ENCODE peak calls at places on chromosomes 4 and X, in eight cellular contexts. One of them, this sample, is unnamed.

GRCh38 chrX:150429577-150429976 is 66.5 kb downstream of the MAMLD1 start:
- DNase-seq in hepatocyte: no peak
- DNase-seq in cardiac fibroblast: peak
- DNase-seq in C1 segment of cervical spinal cord: no peak
- DNase-seq in activated T-helper 2 cell treated with anti-CD3 and anti-CD28 coated beads, Interferon-gamma antibody, Interleukin-2, Interleukin-4, amounts not matched to agents 10 μg/mL and 5 μg/mL and 100 μg/mL, durations not matched to agents 14 hours and 24 hours and 36 hours: no peak
- DNase-seq in AG10803: peak
- DNase-seq in kidney: no peak
- DNase-seq in stimulated activated CD4-positive, alpha-beta T cell treated with anti-CD3 and anti-CD28 coated beads, Interleukin-2, amount 100 ng/mL, for 48 hours: no peak
- DNase-seq in this sample: no peak

GRCh38 chr4:128284317-128284716 is 3.3 kb downstream of the PGRMC2 start:
- DNase-seq in hepatocyte: no peak
- DNase-seq in cardiac fibroblast: no peak
- DNase-seq in C1 segment of cervical spinal cord: no peak
- DNase-seq in activated T-helper 2 cell treated with anti-CD3 and anti-CD28 coated beads, Interferon-gamma antibody, Interleukin-2, Interleukin-4, amounts not matched to agents 10 μg/mL and 5 μg/mL and 100 μg/mL, durations not matched to agents 14 hours and 24 hours and 36 hours: no peak
- DNase-seq in AG10803: no peak
- DNase-seq in kidney: no peak
- DNase-seq in stimulated activated CD4-positive, alpha-beta T cell treated with anti-CD3 and anti-CD28 coated beads, Interleukin-2, amount 100 ng/mL, for 48 hours: no peak
- DNase-seq in this sample: no peak

GRCh38 chr4:6221851-6222760 is 21.8 kb upstream of the JAKMIP1 start:
- DNase-seq in hepatocyte: peak
- DNase-seq in cardiac fibroblast: peak
- DNase-seq in C1 segment of cervical spinal cord: peak
- DNase-seq in activated T-helper 2 cell treated with anti-CD3 and anti-CD28 coated beads, Interferon-gamma antibody, Interleukin-2, Interleukin-4, amounts not matched to agents 10 μg/mL and 5 μg/mL and 100 μg/mL, durations not matched to agents 14 hours and 24 hours and 36 hours: no peak
- DNase-seq in AG10803: no peak
- DNase-seq in kidney: peak
- DNase-seq in stimulated activated CD4-positive, alpha-beta T cell treated with anti-CD3 and anti-CD28 coated beads, Interleukin-2, amount 100 ng/mL, for 48 hours: no peak
- DNase-seq in this sample: peak

GRCh38 chrX:51860679-51861078 is 32.7 kb upstream of the MAGED1 start:
- DNase-seq in hepatocyte: peak
- DNase-seq in cardiac fibroblast: peak
- DNase-seq in C1 segment of cervical spinal cord: no peak
- DNase-seq in activated T-helper 2 cell treated with anti-CD3 and anti-CD28 coated beads, Interferon-gamma antibody, Interleukin-2, Interleukin-4, amounts not matched to agents 10 μg/mL and 5 μg/mL and 100 μg/mL, durations not matched to agents 14 hours and 24 hours and 36 hours: no peak
- DNase-seq in AG10803: peak
- DNase-seq in kidney: no peak
- DNase-seq in stimulated activated CD4-positive, alpha-beta T cell treated with anti-CD3 and anti-CD28 coated beads, Interleukin-2, amount 100 ng/mL, for 48 hours: no peak
- DNase-seq in this sample: no peak

GRCh38 chr4:156825074-156825473 is 146.5 kb downstream of the PDGFC start:
- DNase-seq in hepatocyte: no peak
- DNase-seq in cardiac fibroblast: no peak
- DNase-seq in C1 segment of cervical spinal cord: no peak
- DNase-seq in activated T-helper 2 cell treated with anti-CD3 and anti-CD28 coated beads, Interferon-gamma antibody, Interleukin-2, Interleukin-4, amounts not matched to agents 10 μg/mL and 5 μg/mL and 100 μg/mL, durations not matched to agents 14 hours and 24 hours and 36 hours: no peak
- DNase-seq in AG10803: no peak
- DNase-seq in kidney: no peak
- DNase-seq in stimulated activated CD4-positive, alpha-beta T cell treated with anti-CD3 and anti-CD28 coated beads, Interleukin-2, amount 100 ng/mL, for 48 hours: no peak
- DNase-seq in this sample: no peak

GRCh38 chr4:72112514-72113156 is 80.8 kb downstream of the NPFFR2 start:
- DNase-seq in hepatocyte: peak
- DNase-seq in cardiac fibroblast: peak
- DNase-seq in C1 segment of cervical spinal cord: no peak
- DNase-seq in activated T-helper 2 cell treated with anti-CD3 and anti-CD28 coated beads, Interferon-gamma antibody, Interleukin-2, Interleukin-4, amounts not matched to agents 10 μg/mL and 5 μg/mL and 100 μg/mL, durations not matched to agents 14 hours and 24 hours and 36 hours: no peak
- DNase-seq in AG10803: peak
- DNase-seq in kidney: no peak
- DNase-seq in stimulated activated CD4-positive, alpha-beta T cell treated with anti-CD3 and anti-CD28 coated beads, Interleukin-2, amount 100 ng/mL, for 48 hours: no peak
- DNase-seq in this sample: no peak

GRCh38 chr4:81724925-81725329 is 253.2 kb upstream of the RASGEF1B start:
- DNase-seq in hepatocyte: peak
- DNase-seq in cardiac fibroblast: no peak
- DNase-seq in C1 segment of cervical spinal cord: no peak
- DNase-seq in activated T-helper 2 cell treated with anti-CD3 and anti-CD28 coated beads, Interferon-gamma antibody, Interleukin-2, Interleukin-4, amounts not matched to agents 10 μg/mL and 5 μg/mL and 100 μg/mL, durations not matched to agents 14 hours and 24 hours and 36 hours: peak
- DNase-seq in AG10803: no peak
- DNase-seq in kidney: peak
- DNase-seq in stimulated activated CD4-positive, alpha-beta T cell treated with anti-CD3 and anti-CD28 coated beads, Interleukin-2, amount 100 ng/mL, for 48 hours: peak
- DNase-seq in this sample: peak

GRCh38 chr4:176875026-176875425 is 82.3 kb upstream of the VEGFC start:
- DNase-seq in hepatocyte: no peak
- DNase-seq in cardiac fibroblast: no peak
- DNase-seq in C1 segment of cervical spinal cord: no peak
- DNase-seq in activated T-helper 2 cell treated with anti-CD3 and anti-CD28 coated beads, Interferon-gamma antibody, Interleukin-2, Interleukin-4, amounts not matched to agents 10 μg/mL and 5 μg/mL and 100 μg/mL, durations not matched to agents 14 hours and 24 hours and 36 hours: no peak
- DNase-seq in AG10803: peak
- DNase-seq in kidney: no peak
- DNase-seq in stimulated activated CD4-positive, alpha-beta T cell treated with anti-CD3 and anti-CD28 coated beads, Interleukin-2, amount 100 ng/mL, for 48 hours: no peak
- DNase-seq in this sample: no peak

GRCh38 chr4:8135666-8136065 is 22.9 kb downstream of the ABLIM2 start:
- DNase-seq in hepatocyte: no peak
- DNase-seq in cardiac fibroblast: no peak
- DNase-seq in C1 segment of cervical spinal cord: no peak
- DNase-seq in activated T-helper 2 cell treated with anti-CD3 and anti-CD28 coated beads, Interferon-gamma antibody, Interleukin-2, Interleukin-4, amounts not matched to agents 10 μg/mL and 5 μg/mL and 100 μg/mL, durations not matched to agents 14 hours and 24 hours and 36 hours: no peak
- DNase-seq in AG10803: no peak
- DNase-seq in kidney: no peak
- DNase-seq in stimulated activated CD4-positive, alpha-beta T cell treated with anti-CD3 and anti-CD28 coated beads, Interleukin-2, amount 100 ng/mL, for 48 hours: no peak
- DNase-seq in this sample: no peak

GRCh38 chr4:94412019-94413017 is 39.4 kb upstream of the PDLIM5 start:
- DNase-seq in hepatocyte: peak
- DNase-seq in cardiac fibroblast: peak
- DNase-seq in C1 segment of cervical spinal cord: no peak
- DNase-seq in activated T-helper 2 cell treated with anti-CD3 and anti-CD28 coated beads, Interferon-gamma antibody, Interleukin-2, Interleukin-4, amounts not matched to agents 10 μg/mL and 5 μg/mL and 100 μg/mL, durations not matched to agents 14 hours and 24 hours and 36 hours: no peak
- DNase-seq in AG10803: peak
- DNase-seq in kidney: no peak
- DNase-seq in stimulated activated CD4-positive, alpha-beta T cell treated with anti-CD3 and anti-CD28 coated beads, Interleukin-2, amount 100 ng/mL, for 48 hours: no peak
- DNase-seq in this sample: no peak

GRCh38 chr4:183300070-183300469 is 20.0 kb downstream of the CLDN22 start:
- DNase-seq in hepatocyte: peak
- DNase-seq in cardiac fibroblast: peak
- DNase-seq in C1 segment of cervical spinal cord: no peak
- DNase-seq in activated T-helper 2 cell treated with anti-CD3 and anti-CD28 coated beads, Interferon-gamma antibody, Interleukin-2, Interleukin-4, amounts not matched to agents 10 μg/mL and 5 μg/mL and 100 μg/mL, durations not matched to agents 14 hours and 24 hours and 36 hours: no peak
- DNase-seq in AG10803: no peak
- DNase-seq in kidney: no peak
- DNase-seq in stimulated activated CD4-positive, alpha-beta T cell treated with anti-CD3 and anti-CD28 coated beads, Interleukin-2, amount 100 ng/mL, for 48 hours: no peak
- DNase-seq in this sample: no peak

GRCh38 chr4:78379991-78380739 is 171.4 kb upstream of the ANXA3 start:
- DNase-seq in hepatocyte: peak
- DNase-seq in cardiac fibroblast: no peak
- DNase-seq in C1 segment of cervical spinal cord: no peak
- DNase-seq in activated T-helper 2 cell treated with anti-CD3 and anti-CD28 coated beads, Interferon-gamma antibody, Interleukin-2, Interleukin-4, amounts not matched to agents 10 μg/mL and 5 μg/mL and 100 μg/mL, durations not matched to agents 14 hours and 24 hours and 36 hours: no peak
- DNase-seq in AG10803: peak
- DNase-seq in kidney: no peak
- DNase-seq in stimulated activated CD4-positive, alpha-beta T cell treated with anti-CD3 and anti-CD28 coated beads, Interleukin-2, amount 100 ng/mL, for 48 hours: no peak
- DNase-seq in this sample: no peak

GRCh38 chr4:179624768-179625181 is 2182.5 kb upstream of the AGA start:
- DNase-seq in hepatocyte: peak
- DNase-seq in cardiac fibroblast: peak
- DNase-seq in C1 segment of cervical spinal cord: no peak
- DNase-seq in activated T-helper 2 cell treated with anti-CD3 and anti-CD28 coated beads, Interferon-gamma antibody, Interleukin-2, Interleukin-4, amounts not matched to agents 10 μg/mL and 5 μg/mL and 100 μg/mL, durations not matched to agents 14 hours and 24 hours and 36 hours: no peak
- DNase-seq in AG10803: peak
- DNase-seq in kidney: no peak
- DNase-seq in stimulated activated CD4-positive, alpha-beta T cell treated with anti-CD3 and anti-CD28 coated beads, Interleukin-2, amount 100 ng/mL, for 48 hours: no peak
- DNase-seq in this sample: no peak

GRCh38 chrX:155027509-155028066 is 944 bp downstream of the FUNDC2 start:
- DNase-seq in hepatocyte: peak
- DNase-seq in cardiac fibroblast: peak
- DNase-seq in C1 segment of cervical spinal cord: peak
- DNase-seq in activated T-helper 2 cell treated with anti-CD3 and anti-CD28 coated beads, Interferon-gamma antibody, Interleukin-2, Interleukin-4, amounts not matched to agents 10 μg/mL and 5 μg/mL and 100 μg/mL, durations not matched to agents 14 hours and 24 hours and 36 hours: no peak
- DNase-seq in AG10803: peak
- DNase-seq in kidney: no peak
- DNase-seq in stimulated activated CD4-positive, alpha-beta T cell treated with anti-CD3 and anti-CD28 coated beads, Interleukin-2, amount 100 ng/mL, for 48 hours: no peak
- DNase-seq in this sample: no peak

GRCh38 chr4:175090116-175090515 is 172.0 kb downstream of the ADAM29 start:
- DNase-seq in hepatocyte: no peak
- DNase-seq in cardiac fibroblast: no peak
- DNase-seq in C1 segment of cervical spinal cord: no peak
- DNase-seq in activated T-helper 2 cell treated with anti-CD3 and anti-CD28 coated beads, Interferon-gamma antibody, Interleukin-2, Interleukin-4, amounts not matched to agents 10 μg/mL and 5 μg/mL and 100 μg/mL, durations not matched to agents 14 hours and 24 hours and 36 hours: no peak
- DNase-seq in AG10803: no peak
- DNase-seq in kidney: no peak
- DNase-seq in stimulated activated CD4-positive, alpha-beta T cell treated with anti-CD3 and anti-CD28 coated beads, Interleukin-2, amount 100 ng/mL, for 48 hours: no peak
- DNase-seq in this sample: no peak

GRCh38 chr4:98113005-98113404 is 30.3 kb downstream of the STPG2 start:
- DNase-seq in hepatocyte: peak
- DNase-seq in cardiac fibroblast: peak
- DNase-seq in C1 segment of cervical spinal cord: peak
- DNase-seq in activated T-helper 2 cell treated with anti-CD3 and anti-CD28 coated beads, Interferon-gamma antibody, Interleukin-2, Interleukin-4, amounts not matched to agents 10 μg/mL and 5 μg/mL and 100 μg/mL, durations not matched to agents 14 hours and 24 hours and 36 hours: no peak
- DNase-seq in AG10803: peak
- DNase-seq in kidney: no peak
- DNase-seq in stimulated activated CD4-positive, alpha-beta T cell treated with anti-CD3 and anti-CD28 coated beads, Interleukin-2, amount 100 ng/mL, for 48 hours: no peak
- DNase-seq in this sample: no peak

GRCh38 chr4:125254111-125254510 is 60.6 kb upstream of the FAT4 start:
- DNase-seq in hepatocyte: no peak
- DNase-seq in cardiac fibroblast: peak
- DNase-seq in C1 segment of cervical spinal cord: no peak
- DNase-seq in activated T-helper 2 cell treated with anti-CD3 and anti-CD28 coated beads, Interferon-gamma antibody, Interleukin-2, Interleukin-4, amounts not matched to agents 10 μg/mL and 5 μg/mL and 100 μg/mL, durations not matched to agents 14 hours and 24 hours and 36 hours: no peak
- DNase-seq in AG10803: peak
- DNase-seq in kidney: no peak
- DNase-seq in stimulated activated CD4-positive, alpha-beta T cell treated with anti-CD3 and anti-CD28 coated beads, Interleukin-2, amount 100 ng/mL, for 48 hours: no peak
- DNase-seq in this sample: no peak

GRCh38 chr4:137043184-137043583 is 489.1 kb downstream of the PCDH18 start:
- DNase-seq in hepatocyte: no peak
- DNase-seq in cardiac fibroblast: no peak
- DNase-seq in C1 segment of cervical spinal cord: no peak
- DNase-seq in activated T-helper 2 cell treated with anti-CD3 and anti-CD28 coated beads, Interferon-gamma antibody, Interleukin-2, Interleukin-4, amounts not matched to agents 10 μg/mL and 5 μg/mL and 100 μg/mL, durations not matched to agents 14 hours and 24 hours and 36 hours: no peak
- DNase-seq in AG10803: no peak
- DNase-seq in kidney: no peak
- DNase-seq in stimulated activated CD4-positive, alpha-beta T cell treated with anti-CD3 and anti-CD28 coated beads, Interleukin-2, amount 100 ng/mL, for 48 hours: no peak
- DNase-seq in this sample: no peak

GRCh38 chr4:24137963-24138601 is 248.2 kb upstream of the PPARGC1A start:
- DNase-seq in hepatocyte: peak
- DNase-seq in cardiac fibroblast: no peak
- DNase-seq in C1 segment of cervical spinal cord: no peak
- DNase-seq in activated T-helper 2 cell treated with anti-CD3 and anti-CD28 coated beads, Interferon-gamma antibody, Interleukin-2, Interleukin-4, amounts not matched to agents 10 μg/mL and 5 μg/mL and 100 μg/mL, durations not matched to agents 14 hours and 24 hours and 36 hours: no peak
- DNase-seq in AG10803: no peak
- DNase-seq in kidney: no peak
- DNase-seq in stimulated activated CD4-positive, alpha-beta T cell treated with anti-CD3 and anti-CD28 coated beads, Interleukin-2, amount 100 ng/mL, for 48 hours: no peak
- DNase-seq in this sample: no peak

GRCh38 chr4:79645942-79646341 is 237.9 kb upstream of the GK2 start:
- DNase-seq in hepatocyte: no peak
- DNase-seq in cardiac fibroblast: no peak
- DNase-seq in C1 segment of cervical spinal cord: no peak
- DNase-seq in activated T-helper 2 cell treated with anti-CD3 and anti-CD28 coated beads, Interferon-gamma antibody, Interleukin-2, Interleukin-4, amounts not matched to agents 10 μg/mL and 5 μg/mL and 100 μg/mL, durations not matched to agents 14 hours and 24 hours and 36 hours: no peak
- DNase-seq in AG10803: no peak
- DNase-seq in kidney: no peak
- DNase-seq in stimulated activated CD4-positive, alpha-beta T cell treated with anti-CD3 and anti-CD28 coated beads, Interleukin-2, amount 100 ng/mL, for 48 hours: no peak
- DNase-seq in this sample: no peak

GRCh38 chr4:1531683-1532548 is 125.7 kb upstream of the NKX1-1 start:
- DNase-seq in hepatocyte: peak
- DNase-seq in cardiac fibroblast: no peak
- DNase-seq in C1 segment of cervical spinal cord: no peak
- DNase-seq in activated T-helper 2 cell treated with anti-CD3 and anti-CD28 coated beads, Interferon-gamma antibody, Interleukin-2, Interleukin-4, amounts not matched to agents 10 μg/mL and 5 μg/mL and 100 μg/mL, durations not matched to agents 14 hours and 24 hours and 36 hours: no peak
- DNase-seq in AG10803: no peak
- DNase-seq in kidney: peak
- DNase-seq in stimulated activated CD4-positive, alpha-beta T cell treated with anti-CD3 and anti-CD28 coated beads, Interleukin-2, amount 100 ng/mL, for 48 hours: no peak
- DNase-seq in this sample: no peak

GRCh38 chrX:9786839-9787635 is 808 bp downstream of the SHROOM2 start:
- DNase-seq in hepatocyte: peak
- DNase-seq in cardiac fibroblast: peak
- DNase-seq in C1 segment of cervical spinal cord: no peak
- DNase-seq in activated T-helper 2 cell treated with anti-CD3 and anti-CD28 coated beads, Interferon-gamma antibody, Interleukin-2, Interleukin-4, amounts not matched to agents 10 μg/mL and 5 μg/mL and 100 μg/mL, durations not matched to agents 14 hours and 24 hours and 36 hours: no peak
- DNase-seq in AG10803: peak
- DNase-seq in kidney: no peak
- DNase-seq in stimulated activated CD4-positive, alpha-beta T cell treated with anti-CD3 and anti-CD28 coated beads, Interleukin-2, amount 100 ng/mL, for 48 hours: no peak
- DNase-seq in this sample: no peak

GRCh38 chrX:154136627-154137161 is 7.3 kb upstream of the OPN1LW start:
- DNase-seq in hepatocyte: peak
- DNase-seq in cardiac fibroblast: peak
- DNase-seq in C1 segment of cervical spinal cord: no peak
- DNase-seq in activated T-helper 2 cell treated with anti-CD3 and anti-CD28 coated beads, Interferon-gamma antibody, Interleukin-2, Interleukin-4, amounts not matched to agents 10 μg/mL and 5 μg/mL and 100 μg/mL, durations not matched to agents 14 hours and 24 hours and 36 hours: peak
- DNase-seq in AG10803: peak
- DNase-seq in kidney: peak
- DNase-seq in stimulated activated CD4-positive, alpha-beta T cell treated with anti-CD3 and anti-CD28 coated beads, Interleukin-2, amount 100 ng/mL, for 48 hours: peak
- DNase-seq in this sample: no peak

GRCh38 chrX:108178099-108178498 is 86.5 kb downstream of the ATG4A start:
- DNase-seq in hepatocyte: no peak
- DNase-seq in cardiac fibroblast: no peak
- DNase-seq in C1 segment of cervical spinal cord: no peak
- DNase-seq in activated T-helper 2 cell treated with anti-CD3 and anti-CD28 coated beads, Interferon-gamma antibody, Interleukin-2, Interleukin-4, amounts not matched to agents 10 μg/mL and 5 μg/mL and 100 μg/mL, durations not matched to agents 14 hours and 24 hours and 36 hours: no peak
- DNase-seq in AG10803: no peak
- DNase-seq in kidney: no peak
- DNase-seq in stimulated activated CD4-positive, alpha-beta T cell treated with anti-CD3 and anti-CD28 coated beads, Interleukin-2, amount 100 ng/mL, for 48 hours: no peak
- DNase-seq in this sample: no peak

GRCh38 chr4:177239878-177240277 is 69.8 kb upstream of the NEIL3 start:
- DNase-seq in hepatocyte: no peak
- DNase-seq in cardiac fibroblast: peak
- DNase-seq in C1 segment of cervical spinal cord: no peak
- DNase-seq in activated T-helper 2 cell treated with anti-CD3 and anti-CD28 coated beads, Interferon-gamma antibody, Interleukin-2, Interleukin-4, amounts not matched to agents 10 μg/mL and 5 μg/mL and 100 μg/mL, durations not matched to agents 14 hours and 24 hours and 36 hours: no peak
- DNase-seq in AG10803: no peak
- DNase-seq in kidney: no peak
- DNase-seq in stimulated activated CD4-positive, alpha-beta T cell treated with anti-CD3 and anti-CD28 coated beads, Interleukin-2, amount 100 ng/mL, for 48 hours: no peak
- DNase-seq in this sample: no peak

GRCh38 chr4:112933790-112934189 is 115.7 kb upstream of the ANK2 start:
- DNase-seq in hepatocyte: no peak
- DNase-seq in cardiac fibroblast: no peak
- DNase-seq in C1 segment of cervical spinal cord: no peak
- DNase-seq in activated T-helper 2 cell treated with anti-CD3 and anti-CD28 coated beads, Interferon-gamma antibody, Interleukin-2, Interleukin-4, amounts not matched to agents 10 μg/mL and 5 μg/mL and 100 μg/mL, durations not matched to agents 14 hours and 24 hours and 36 hours: no peak
- DNase-seq in AG10803: no peak
- DNase-seq in kidney: no peak
- DNase-seq in stimulated activated CD4-positive, alpha-beta T cell treated with anti-CD3 and anti-CD28 coated beads, Interleukin-2, amount 100 ng/mL, for 48 hours: no peak
- DNase-seq in this sample: no peak

GRCh38 chr4:128862608-128863313 is 53.3 kb downstream of the JADE1 start:
- DNase-seq in hepatocyte: no peak
- DNase-seq in cardiac fibroblast: peak
- DNase-seq in C1 segment of cervical spinal cord: no peak
- DNase-seq in activated T-helper 2 cell treated with anti-CD3 and anti-CD28 coated beads, Interferon-gamma antibody, Interleukin-2, Interleukin-4, amounts not matched to agents 10 μg/mL and 5 μg/mL and 100 μg/mL, durations not matched to agents 14 hours and 24 hours and 36 hours: no peak
- DNase-seq in AG10803: no peak
- DNase-seq in kidney: no peak
- DNase-seq in stimulated activated CD4-positive, alpha-beta T cell treated with anti-CD3 and anti-CD28 coated beads, Interleukin-2, amount 100 ng/mL, for 48 hours: no peak
- DNase-seq in this sample: no peak

GRCh38 chr4:76194325-76194724 is 19.3 kb downstream of the SCARB2 start:
- DNase-seq in hepatocyte: peak
- DNase-seq in cardiac fibroblast: peak
- DNase-seq in C1 segment of cervical spinal cord: no peak
- DNase-seq in activated T-helper 2 cell treated with anti-CD3 and anti-CD28 coated beads, Interferon-gamma antibody, Interleukin-2, Interleukin-4, amounts not matched to agents 10 μg/mL and 5 μg/mL and 100 μg/mL, durations not matched to agents 14 hours and 24 hours and 36 hours: no peak
- DNase-seq in AG10803: peak
- DNase-seq in kidney: no peak
- DNase-seq in stimulated activated CD4-positive, alpha-beta T cell treated with anti-CD3 and anti-CD28 coated beads, Interleukin-2, amount 100 ng/mL, for 48 hours: no peak
- DNase-seq in this sample: no peak

GRCh38 chrX:16075087-16075486 is 48.3 kb upstream of the GRPR start:
- DNase-seq in hepatocyte: no peak
- DNase-seq in cardiac fibroblast: no peak
- DNase-seq in C1 segment of cervical spinal cord: no peak
- DNase-seq in activated T-helper 2 cell treated with anti-CD3 and anti-CD28 coated beads, Interferon-gamma antibody, Interleukin-2, Interleukin-4, amounts not matched to agents 10 μg/mL and 5 μg/mL and 100 μg/mL, durations not matched to agents 14 hours and 24 hours and 36 hours: no peak
- DNase-seq in AG10803: no peak
- DNase-seq in kidney: no peak
- DNase-seq in stimulated activated CD4-positive, alpha-beta T cell treated with anti-CD3 and anti-CD28 coated beads, Interleukin-2, amount 100 ng/mL, for 48 hours: no peak
- DNase-seq in this sample: no peak

GRCh38 chr4:7255488-7255881 is 63.1 kb downstream of the SORCS2 start:
- DNase-seq in hepatocyte: no peak
- DNase-seq in cardiac fibroblast: no peak
- DNase-seq in C1 segment of cervical spinal cord: no peak
- DNase-seq in activated T-helper 2 cell treated with anti-CD3 and anti-CD28 coated beads, Interferon-gamma antibody, Interleukin-2, Interleukin-4, amounts not matched to agents 10 μg/mL and 5 μg/mL and 100 μg/mL, durations not matched to agents 14 hours and 24 hours and 36 hours: no peak
- DNase-seq in AG10803: no peak
- DNase-seq in kidney: peak
- DNase-seq in stimulated activated CD4-positive, alpha-beta T cell treated with anti-CD3 and anti-CD28 coated beads, Interleukin-2, amount 100 ng/mL, for 48 hours: no peak
- DNase-seq in this sample: no peak

GRCh38 chr4:94244829-94245185 is 37.1 kb downstream of the SMARCAD1 start:
- DNase-seq in hepatocyte: no peak
- DNase-seq in cardiac fibroblast: no peak
- DNase-seq in C1 segment of cervical spinal cord: no peak
- DNase-seq in activated T-helper 2 cell treated with anti-CD3 and anti-CD28 coated beads, Interferon-gamma antibody, Interleukin-2, Interleukin-4, amounts not matched to agents 10 μg/mL and 5 μg/mL and 100 μg/mL, durations not matched to agents 14 hours and 24 hours and 36 hours: no peak
- DNase-seq in AG10803: no peak
- DNase-seq in kidney: no peak
- DNase-seq in stimulated activated CD4-positive, alpha-beta T cell treated with anti-CD3 and anti-CD28 coated beads, Interleukin-2, amount 100 ng/mL, for 48 hours: no peak
- DNase-seq in this sample: no peak

GRCh38 chr4:28772066-28772465 is 1911.4 kb downstream of the STIM2 start:
- DNase-seq in hepatocyte: no peak
- DNase-seq in cardiac fibroblast: peak
- DNase-seq in C1 segment of cervical spinal cord: no peak
- DNase-seq in activated T-helper 2 cell treated with anti-CD3 and anti-CD28 coated beads, Interferon-gamma antibody, Interleukin-2, Interleukin-4, amounts not matched to agents 10 μg/mL and 5 μg/mL and 100 μg/mL, durations not matched to agents 14 hours and 24 hours and 36 hours: no peak
- DNase-seq in AG10803: peak
- DNase-seq in kidney: no peak
- DNase-seq in stimulated activated CD4-positive, alpha-beta T cell treated with anti-CD3 and anti-CD28 coated beads, Interleukin-2, amount 100 ng/mL, for 48 hours: no peak
- DNase-seq in this sample: no peak

GRCh38 chr4:104677122-104677521 is 182.4 kb upstream of the CXXC4 start:
- DNase-seq in hepatocyte: peak
- DNase-seq in cardiac fibroblast: no peak
- DNase-seq in C1 segment of cervical spinal cord: no peak
- DNase-seq in activated T-helper 2 cell treated with anti-CD3 and anti-CD28 coated beads, Interferon-gamma antibody, Interleukin-2, Interleukin-4, amounts not matched to agents 10 μg/mL and 5 μg/mL and 100 μg/mL, durations not matched to agents 14 hours and 24 hours and 36 hours: no peak
- DNase-seq in AG10803: no peak
- DNase-seq in kidney: peak
- DNase-seq in stimulated activated CD4-positive, alpha-beta T cell treated with anti-CD3 and anti-CD28 coated beads, Interleukin-2, amount 100 ng/mL, for 48 hours: no peak
- DNase-seq in this sample: no peak

GRCh38 chr4:23999714-24000113 is 109.9 kb upstream of the PPARGC1A start:
- DNase-seq in hepatocyte: no peak
- DNase-seq in cardiac fibroblast: peak
- DNase-seq in C1 segment of cervical spinal cord: no peak
- DNase-seq in activated T-helper 2 cell treated with anti-CD3 and anti-CD28 coated beads, Interferon-gamma antibody, Interleukin-2, Interleukin-4, amounts not matched to agents 10 μg/mL and 5 μg/mL and 100 μg/mL, durations not matched to agents 14 hours and 24 hours and 36 hours: no peak
- DNase-seq in AG10803: no peak
- DNase-seq in kidney: no peak
- DNase-seq in stimulated activated CD4-positive, alpha-beta T cell treated with anti-CD3 and anti-CD28 coated beads, Interleukin-2, amount 100 ng/mL, for 48 hours: no peak
- DNase-seq in this sample: no peak